ENCODE peak calls at places on chromosomes 2 and 18, in nine cellular contexts. Q, E, H, C, L, S, K, F and I are unnamed samples. For H3K27me3 and H3K4me1, the result is how much of the 10 kb centered on the place peaks cover.

GRCh38 chr2:233929352-233929843 is 12.2 kb downstream of the TRPM8 start:
- DNase-seq in K (no peak), C (no peak), E (no peak), H (peak), F (no peak), S (no peak), Q (peak), L (no peak), I (no peak)

GRCh38 chr2:160486341-160486740 is 7.3 kb downstream of the RBMS1 start:
- DNase-seq in K (no peak), H (no peak), S (no peak), Q (no peak), F (no peak), E (no peak), C (no peak), L (no peak), I (no peak)

GRCh38 chr18:14189858-14190257 is 57.6 kb upstream of the ZNF519 start:
- DNase-seq in F (no peak), C (no peak), L (peak), K (no peak), S (no peak), Q (no peak), E (no peak), H (peak), I (no peak)

GRCh38 chr2:39164089-39164488 is 43.2 kb upstream of the SOS1 start:
- DNase-seq in H (no peak), S (no peak), E (no peak), K (no peak), Q (no peak), C (no peak), F (no peak), L (no peak), I (no peak)

GRCh38 chr2:3613524-3613905 is 18.6 kb downstream of the COLEC11 start:
- DNase-seq in F (no peak), H (no peak), S (no peak), E (no peak), K (no peak), Q (no peak), C (no peak), L (no peak), I (no peak)

GRCh38 chr2:238513346-238513745 is 86.6 kb downstream of the ASB1 start:
- DNase-seq in Q (peak), E (peak), F (no peak), K (no peak), H (peak), S (no peak), L (peak), C (no peak), I (no peak)

GRCh38 chr18:76697441-76697901 is 124.9 kb upstream of the ZNF236 start:
- DNase-seq in E (peak), C (no peak), L (no peak), F (no peak), S (no peak), H (no peak), K (no peak), Q (no peak), I (peak)

GRCh38 chr2:96146881-96147592 is 1.8 kb upstream of the DUSP2 start:
- DNase-seq in F (no peak), E (no peak), C (no peak), L (peak), H (no peak), Q (peak), K (peak), S (peak), I (no peak)

GRCh38 chr2:178529194-178529593 is 48.9 kb downstream of the PLEKHA3 start:
- DNase-seq in S (no peak), K (no peak), C (no peak), L (no peak), Q (no peak), H (no peak), E (no peak), F (no peak), I (no peak)

GRCh38 chr2:20064421-20064820 is 13.0 kb upstream of the LAPTM4A start:
- DNase-seq in K (no peak), Q (no peak), H (no peak), F (no peak), E (no peak), C (no peak), L (no peak), S (no peak), I (no peak)

GRCh38 chr18:50401888-50402287 is 27.0 kb downstream of the SKA1 start:
- DNase-seq in K (peak), L (peak), C (peak), H (no peak), S (peak), E (peak), F (peak), Q (peak), I (peak)

GRCh38 chr2:210158236-210158635 is 13.0 kb downstream of the KANSL1L start:
- DNase-seq in C (no peak), E (no peak), L (no peak), S (no peak), K (no peak), F (no peak), H (no peak), Q (no peak), I (no peak)

GRCh38 chr2:31384351-31384750 is 30.2 kb downstream of the XDH start:
- DNase-seq in S (no peak), E (peak), L (peak), Q (no peak), F (no peak), C (no peak), H (peak), K (peak), I (peak)

GRCh38 chr2:12194936-12195335 is 448.5 kb downstream of the LPIN1 start:
- DNase-seq in H (no peak), K (no peak), L (no peak), C (no peak), F (no peak), Q (no peak), E (no peak), S (no peak), I (no peak)

GRCh38 chr2:218995972-218996644 is 2.9 kb upstream of the CRYBA2 start:
- DNase-seq in Q (peak), F (peak), C (peak), K (peak), S (peak), E (peak), L (peak), H (peak), I (no peak)

GRCh38 chr18:49561127-49561376 is 805 bp upstream of the LIPG start:
- DNase-seq in K (no peak), L (no peak), C (no peak), H (no peak), S (no peak), E (no peak), F (no peak), Q (no peak), I (no peak)

GRCh38 chr2:211175956-211176355 is 619.6 kb downstream of the CPS1 start:
- DNase-seq in Q (no peak), F (no peak), S (no peak), L (peak), K (no peak), H (no peak), E (no peak), C (no peak), I (peak)

GRCh38 chr2:221370942-221371221 is 201.2 kb downstream of the EPHA4 start:
- DNase-seq in L (no peak), F (no peak), K (no peak), C (no peak), Q (no peak), H (no peak), E (no peak), S (no peak), I (no peak)

GRCh38 chr2:71704688-71705087 is 251.3 kb downstream of the DYSF start:
- DNase-seq in F (no peak), C (no peak), S (no peak), Q (no peak), K (no peak), H (no peak), L (no peak), E (no peak), I (no peak)

GRCh38 chr2:236178921-236179652 is 10.9 kb upstream of the GBX2 start:
- DNase-seq in C (no peak), Q (peak), S (no peak), F (no peak), H (no peak), K (no peak), L (no peak), E (no peak), I (no peak)

GRCh38 chr2:236177967-236178909 is 10.1 kb upstream of the GBX2 start:
- DNase-seq in S (peak), F (peak), C (peak), H (peak), E (peak), Q (peak), L (no peak), K (no peak), I (no peak)

GRCh38 chr2:236179653-236180500 is 11.7 kb upstream of the GBX2 start:
- DNase-seq in F (no peak), Q (peak), H (no peak), L (peak), E (no peak), S (no peak), K (no peak), C (no peak), I (peak)

GRCh38 chr2:236180501-236180816 is 12.3 kb upstream of the GBX2 start:
- DNase-seq in K (no peak), Q (no peak), S (no peak), E (no peak), F (no peak), L (no peak), H (no peak), C (no peak), I (no peak)

DNA sequence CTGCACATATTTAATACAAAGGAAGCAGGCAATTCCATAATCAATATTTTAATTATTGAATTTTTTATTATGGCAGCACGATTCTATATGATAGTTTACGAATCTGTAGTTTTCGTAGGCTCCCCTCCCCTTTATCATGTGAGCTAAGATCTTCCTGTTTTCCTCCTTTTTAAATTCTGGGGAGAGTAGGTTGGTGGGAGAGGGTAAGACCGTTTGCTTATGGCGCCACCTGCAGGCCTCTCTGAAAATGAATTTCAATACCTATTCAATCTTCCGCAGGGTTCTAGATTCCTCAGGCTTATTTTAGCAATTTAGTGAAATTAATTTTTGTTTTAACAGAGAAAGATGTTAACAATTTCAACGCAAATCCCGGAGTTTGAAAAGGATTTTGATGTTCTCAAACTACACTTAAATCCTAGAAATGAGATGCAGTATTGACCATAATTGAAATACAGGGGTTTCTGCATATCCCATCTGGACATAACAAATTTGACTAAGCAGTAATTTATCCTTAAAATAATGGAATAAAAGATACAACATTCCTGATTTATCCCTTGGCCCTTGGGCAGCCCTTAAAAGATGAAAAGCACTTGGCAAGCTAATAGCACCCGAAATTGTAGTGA is 12.8 kb upstream of the GBX2 start:
- DNase-seq in E (peak), H (peak), F (peak), C (no peak), Q (peak), K (no peak), S (no peak), L (no peak), I (peak)
- H3K27me3 ChIP-seq in E (half or more), H (under half), F (under half), C (half or more), Q (half or more), K (under half), S (half or more), L (under half), I (under half)

GRCh38 chr2:121236101-121236640 is 48.8 kb downstream of the TFCP2L1 start:
- DNase-seq in S (no peak), H (no peak), E (no peak), L (no peak), C (no peak), K (no peak), F (no peak), Q (no peak), I (no peak)
- H3K27ac ChIP-seq in S (no peak), H (no peak), E (no peak), L (no peak), C (no peak), K (no peak), F (no peak), Q (no peak), I (no peak)

GRCh38 chr2:65380243-65380642 is 52.2 kb downstream of the SPRED2 start:
- DNase-seq in K (no peak), E (no peak), C (no peak), H (no peak), L (no peak), S (no peak), Q (no peak), F (no peak), I (peak)

GRCh38 chr2:65377556-65378307 is 54.7 kb downstream of the SPRED2 start:
- DNase-seq in K (peak), E (peak), S (no peak), Q (peak), C (no peak), H (no peak), L (peak), F (peak), I (peak)

GRCh38 chr2:65378308-65378689 is 54.1 kb downstream of the SPRED2 start:
- DNase-seq in F (no peak), S (no peak), E (no peak), C (no peak), H (no peak), K (no peak), Q (no peak), L (no peak), I (no peak)

GRCh38 chr2:65379721-65380171 is 52.7 kb downstream of the SPRED2 start:
- DNase-seq in H (no peak), Q (no peak), K (no peak), C (no peak), L (no peak), S (no peak), F (no peak), E (peak), I (no peak)

GRCh38 chr2:65379168-65379672 is 53.2 kb downstream of the SPRED2 start:
- DNase-seq in K (no peak), H (no peak), S (no peak), C (no peak), Q (no peak), E (no peak), L (no peak), F (no peak), I (no peak)
- H3K4me1 ChIP-seq in K (half or more), H (half or more), S (half or more), C (under half), Q (under half), E (under half), L (half or more), F (under half), I (half or more)

DNA sequence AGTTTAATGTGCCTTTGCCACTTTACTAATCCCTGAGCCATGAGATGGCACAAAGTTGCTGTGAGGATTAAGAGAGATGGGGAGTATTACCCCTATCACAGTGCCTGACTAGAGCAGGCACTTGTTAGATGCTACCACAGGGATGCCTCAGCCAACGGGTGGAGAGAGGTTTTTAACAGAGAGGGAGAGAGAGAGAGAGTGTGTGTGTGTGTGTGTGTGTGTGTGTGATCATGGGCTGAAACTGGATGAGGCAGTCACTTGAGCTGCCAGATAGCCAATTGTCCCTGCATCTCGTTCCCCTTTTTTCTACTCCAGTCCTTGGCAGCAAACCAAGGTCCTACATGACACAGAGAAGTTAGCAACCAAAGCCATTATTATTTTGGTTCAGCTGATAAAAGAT is 3.0 kb downstream of the CD8A start:
- DNase-seq in Q (no peak), S (no peak), C (no peak), E (no peak), L (no peak), H (no peak), K (no peak), F (peak), I (no peak)
- H3K27me3 ChIP-seq in Q (half or more), S (half or more), C (under half), E (half or more), L (under half), H (under half), K (half or more), F (under half), I (half or more)

GRCh38 chr2:207163053-207163814 is 2.5 kb downstream of the KLF7 start:
- DNase-seq in L (peak), H (peak), K (no peak), E (peak), Q (no peak), F (peak), S (no peak), C (no peak), I (peak)
- H3K27ac ChIP-seq in L (peak), H (peak), K (peak), E (peak), Q (peak), F (peak), S (peak), C (peak), I (peak)